ENCODE peak calls at places on chromosomes 7 and 10, in eight cellular contexts. G is AG08395; N is endothelial cell; D is nucleus accumbens; L is colonic mucosa; A is activated CD8-positive, alpha-beta memory T cell treated with anti-CD3 and anti-CD28 coated beads for 1 hour; X is NCI-H1092; C is aorta. I is an unnamed sample.

GRCh38 chr7:44736896-44737295 is 11.8 kb upstream of the ZMIZ2 start:
- DNase-seq in G (no peak), N (no peak), D (no peak), L (no peak), A (no peak), X (no peak), C (peak; percentile 34), I (no peak)

GRCh38 chr10:93904901-93905300 is 11.1 kb downstream of the SLC35G1 start:
- DNase-seq in G (no peak), N (no peak), D (no peak), L (no peak), A (no peak), X (no peak), C (no peak), I (no peak)

GRCh38 chr10:106997721-106998120 is 166.8 kb downstream of the SORCS1 start:
- DNase-seq in G (no peak), N (no peak), D (no peak), L (no peak), A (no peak), X (no peak), C (no peak), I (no peak)

GRCh38 chr10:31864834-31865518 is 63.7 kb downstream of the ARHGAP12 start:
- DNase-seq in G (peak; percentile 16), N (no peak), D (no peak), L (no peak), A (no peak), X (no peak), C (no peak), I (no peak)

GRCh38 chr7:145884716-145885514 is 231.7 kb upstream of the CNTNAP2 start:
- DNase-seq in G (no peak), N (no peak), D (no peak), L (no peak), A (no peak), X (no peak), C (no peak), I (no peak)

GRCh38 chr7:125122225-125122624 is 192.6 kb upstream of the POT1 start:
- DNase-seq in G (no peak), N (no peak), D (no peak), L (no peak), A (no peak), X (no peak), C (no peak), I (no peak)

GRCh38 chr10:89153086-89153485 is 54.0 kb downstream of the CH25H start:
- DNase-seq in G (no peak), N (no peak), D (no peak), L (no peak), A (no peak), X (no peak), C (no peak), I (no peak)

GRCh38 chr10:3418041-3418760 is 245.6 kb upstream of the PITRM1 start:
- DNase-seq in G (no peak), N (no peak), D (no peak), L (no peak), A (no peak), X (no peak), C (no peak), I (no peak)

GRCh38 chr7:123714296-123715080 is 34.3 kb downstream of the WASL start:
- DNase-seq in G (no peak), N (no peak), D (no peak), L (no peak), A (no peak), X (no peak), C (no peak), I (no peak)

I was measured in hypothalamus.